ENCODE peak calls at places on chromosomes 11 and 22, in eight cellular contexts. D is fibroblast of lung, L is cardiac muscle cell, F is upper lobe of right lung, C is lung, A is tibial nerve, V is endodermal cell, T is ovary. G is an unnamed sample. For H3K4me1, the result is how much of the 10 kb centered on the place peaks cover.

GRCh38 chr11:94706211-94706610 is 61.9 kb upstream of the AMOTL1 start:
- DNase-seq in F (no peak), T (no peak), A (no peak), L (no peak), C (no peak), V (no peak), D (peak), G (no peak)

GRCh38 chr11:14578551-14578956 is 58.4 kb upstream of the PSMA1 start:
- DNase-seq in D (peak), V (no peak), F (no peak), L (peak), T (no peak), A (no peak), C (peak), G (no peak)

GRCh38 chr11:94895451-94895850 is 77.9 kb downstream of the CWC15 start:
- DNase-seq in L (no peak), A (no peak), V (no peak), D (peak), C (no peak), T (no peak), F (no peak), G (no peak)

GRCh38 chr11:126139541-126140091 is 71.8 kb downstream of the RPUSD4 start:
- DNase-seq in A (no peak), V (peak), F (no peak), L (peak), T (peak), D (peak), C (no peak), G (peak)

GRCh38 chr22:35154937-35155387 is 89.0 kb downstream of the ISX start:
- DNase-seq in V (peak), L (peak), T (peak), C (peak), A (no peak), F (peak), D (peak), G (peak)

GRCh38 chr11:95977534-95978174 is 53.7 kb upstream of the MTMR2 start:
- DNase-seq in C (no peak), T (no peak), A (no peak), L (no peak), F (no peak), D (peak), V (no peak), G (no peak)

GRCh38 chr22:24695958-24696511 is 78.5 kb downstream of the PIWIL3 start:
- DNase-seq in D (peak), T (no peak), V (peak), F (peak), C (peak), A (no peak), L (peak), G (no peak)

GRCh38 chr11:119447664-119448242 is 24.8 kb upstream of the THY1 start:
- DNase-seq in L (no peak), D (no peak), F (no peak), C (no peak), A (no peak), V (no peak), T (no peak), G (no peak)

GRCh38 chr11:9802291-9802861 is 138.5 kb downstream of the SWAP70 start:
- DNase-seq in C (no peak), V (no peak), L (no peak), T (no peak), F (no peak), D (peak), A (no peak), G (no peak)

GRCh38 chr11:68213135-68213515 is at the start of gene KMT5B:
- DNase-seq in D (no peak), L (peak), V (peak), C (peak), A (no peak), T (peak), F (peak), G (peak)

DNA sequence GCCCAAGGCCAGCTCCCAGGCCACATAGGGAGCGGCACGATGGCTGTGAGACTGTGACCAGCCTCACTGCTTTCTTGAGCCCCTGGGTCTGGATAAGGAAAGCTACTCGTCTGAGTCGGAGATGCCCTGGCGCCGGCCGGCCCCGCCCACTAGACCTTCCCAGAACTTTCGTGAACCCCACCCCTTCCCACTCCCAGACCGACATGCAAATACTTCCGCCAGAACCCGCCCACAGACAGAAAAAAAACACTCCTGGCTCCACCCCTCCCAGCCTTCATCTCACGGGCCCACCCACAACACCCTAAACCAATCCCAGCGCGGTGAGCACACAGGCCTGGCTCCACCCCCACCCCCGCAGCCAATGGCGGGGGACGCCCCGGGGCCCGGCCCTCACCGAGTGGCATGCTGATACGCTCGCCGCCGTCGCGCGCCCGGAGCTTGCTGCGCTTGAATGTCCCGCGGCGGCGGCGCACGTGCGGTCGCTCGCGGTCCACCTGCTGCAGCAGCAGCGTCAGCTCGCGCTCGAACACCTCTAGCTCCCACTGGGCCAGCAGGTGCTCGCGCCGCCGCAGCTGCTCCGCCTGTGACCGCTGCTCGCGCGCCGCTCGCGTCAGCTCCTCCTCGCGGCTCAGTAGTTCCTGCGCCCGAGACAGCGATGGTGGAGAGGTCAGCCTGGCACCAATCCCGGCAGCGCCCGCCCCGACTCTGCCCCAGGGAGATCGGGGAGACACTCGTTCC is 7.0 kb downstream of the MAP3K11 start:
- DNase-seq in D (peak), F (peak), V (peak), T (peak), C (peak), A (peak), L (peak), G (peak)
- H3K27ac ChIP-seq in D (peak), F (peak), V (peak), T (peak), C (peak), A (peak), L (peak), G (peak)

GRCh38 chr11:108664730-108665525 is at the start of gene DDX10:
- DNase-seq in D (peak), L (peak), A (peak), F (peak), T (peak), C (peak), V (peak), G (peak)
- TF ChIP-seq CTCF in D (peak), L (no peak), A (peak), F (peak), T (no peak), C (no peak), V (no peak), G (no peak)

DNA sequence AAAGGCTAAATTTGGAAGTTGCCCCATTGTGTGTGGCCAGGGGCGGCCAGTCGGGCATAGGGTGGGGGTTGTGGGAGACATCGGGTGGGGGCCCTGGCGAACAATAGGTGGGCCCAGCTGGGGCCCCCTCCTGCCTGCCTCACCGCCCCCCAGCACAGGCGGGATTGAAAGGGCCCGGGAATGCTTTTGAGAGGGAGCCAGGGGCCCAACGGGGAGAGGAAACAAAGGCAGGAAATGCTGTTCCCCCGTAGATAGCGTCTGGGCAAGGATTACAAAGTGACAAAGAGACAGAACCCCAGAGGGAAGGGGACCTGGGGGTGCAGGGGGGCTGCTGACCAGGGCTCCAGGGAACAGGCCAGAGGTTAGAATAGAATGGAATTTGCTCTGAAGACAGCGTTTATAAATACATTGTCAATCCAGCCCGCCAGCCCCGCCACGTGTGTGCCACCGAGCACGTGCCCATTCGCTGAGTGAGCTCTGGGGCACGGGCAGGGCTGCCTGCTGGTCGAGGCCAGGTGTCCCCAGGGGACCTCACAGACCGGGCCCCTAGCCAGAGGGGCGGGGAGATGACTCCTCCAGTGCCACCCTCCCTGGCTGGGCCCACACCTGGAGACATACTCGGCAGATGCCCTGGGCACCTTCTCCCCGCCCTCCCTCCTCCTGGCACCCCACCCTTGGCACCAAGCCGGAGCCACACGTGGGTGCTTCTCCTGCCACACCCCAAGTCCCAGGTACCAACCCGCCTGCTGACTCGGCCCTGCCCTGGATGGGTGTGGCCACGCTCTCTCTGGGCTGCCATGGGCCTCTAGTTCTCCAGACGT is 9.7 kb downstream of the PDGFB start:
- DNase-seq in C (no peak), L (no peak), T (no peak), D (no peak), F (peak), V (no peak), A (no peak), G (no peak)
- H3K4me1 ChIP-seq in C (under half), L (half or more), T (under half), D (under half), F (half or more), V (under half), A (half or more), G (under half)

DNA sequence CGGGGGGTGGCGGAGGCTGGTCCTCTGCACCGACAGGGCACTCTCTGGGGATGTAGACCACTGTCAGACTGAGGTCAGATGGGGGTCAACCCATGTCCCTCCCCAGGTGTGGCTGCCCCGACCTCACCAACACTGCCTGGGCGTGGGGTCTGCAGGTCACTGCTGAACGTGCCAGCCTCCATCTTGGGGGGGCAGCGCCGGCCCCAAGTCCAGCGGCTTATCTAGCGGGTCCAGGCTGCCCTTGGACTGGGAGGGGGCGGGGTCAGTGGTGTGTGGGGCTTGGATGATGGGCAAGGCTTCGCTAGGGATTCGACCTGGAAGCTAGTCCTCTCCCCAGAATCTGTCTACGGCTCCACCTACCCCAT is 178.2 kb downstream of the IGLL1 start:
- DNase-seq in F (peak), V (peak), D (no peak), L (no peak), A (no peak), C (no peak), T (peak), G (no peak)
- H3K27ac ChIP-seq in F (no peak), V (no peak), D (no peak), L (no peak), A (peak), C (no peak), T (peak), G (no peak)

GRCh38 chr11:73372371-73372993 is 3.7 kb upstream of the RELT start:
- DNase-seq in T (no peak), F (no peak), D (no peak), A (no peak), C (no peak), V (peak), L (no peak), G (no peak)
- TF ChIP-seq CTCF in T (no peak), F (peak), D (peak), A (no peak), C (no peak), V (peak), L (peak), G (no peak)

GRCh38 chr11:35347921-35348331 is 71.4 kb downstream of the SLC1A2 start:
- DNase-seq in D (peak), T (no peak), L (no peak), F (no peak), A (no peak), V (no peak), C (no peak), G (no peak)
- H3K4me1 ChIP-seq in D (under half), T (under half), L (under half), F (under half), A (under half), V (under half), C (under half), G (under half)

DNA sequence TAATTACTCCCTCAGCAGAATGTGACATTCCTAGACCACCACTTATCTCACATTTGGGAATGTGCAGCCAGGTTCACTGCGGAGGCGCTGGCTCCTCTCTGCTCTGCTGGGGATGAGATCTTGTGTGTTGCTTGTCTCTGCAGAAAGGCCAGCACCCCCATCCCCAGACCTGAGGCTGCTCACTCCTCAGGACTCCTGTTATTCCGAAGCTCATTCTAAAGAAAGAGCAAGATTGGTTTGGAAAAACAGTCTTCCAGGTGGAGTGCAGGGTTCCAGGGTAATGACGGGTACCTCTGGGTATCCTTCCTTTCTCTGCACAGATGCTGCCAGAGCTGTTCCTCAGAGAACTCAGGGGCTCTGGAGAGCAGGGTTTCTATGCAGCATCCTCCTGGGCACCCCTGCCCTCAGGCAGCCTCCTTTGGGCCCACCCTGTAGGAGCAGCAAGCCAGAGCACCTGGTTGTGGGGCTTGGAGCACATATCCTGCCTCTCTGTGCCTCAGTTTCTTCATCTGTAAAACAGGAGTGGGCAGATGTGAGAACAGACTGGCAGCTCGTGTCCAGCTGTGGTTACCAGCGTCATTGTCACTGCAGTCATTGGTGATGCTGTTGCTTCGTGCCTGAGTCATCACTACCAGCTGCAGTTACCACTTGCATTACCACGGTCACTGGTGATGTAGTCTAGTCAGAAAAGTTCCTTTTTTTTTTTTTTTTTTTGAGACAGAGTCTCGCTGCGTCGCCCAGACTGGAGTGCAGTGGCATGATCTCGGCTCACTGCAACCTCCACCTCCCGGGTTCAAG is 20.6 kb downstream of the RSPH14 start:
- DNase-seq in L (no peak), A (no peak), T (no peak), C (no peak), V (no peak), F (no peak), D (peak), G (no peak)
- H3K27ac ChIP-seq in L (no peak), A (no peak), T (no peak), C (no peak), V (no peak), F (no peak), D (no peak), G (no peak)

G was measured in uterus.